ENCODE peak calls at places on chromosomes 13 and 19, in nine cellular contexts. F is CD8-positive, alpha-beta memory T cell; Y is OCI-LY7; G is epithelial cell of prostate; P is H1; X is Panc1; L is CD4-positive, alpha-beta memory T cell; H is adrenal gland; U is AG04450. V is an unnamed sample.

GRCh38 chr19:55766466-55766865 is 2.5 kb upstream of the RFPL4AL1 start:
- DNase-seq in Y (no peak), F (no peak), P (no peak), L (no peak), H (no peak), G (no peak), X (no peak), U (no peak), V (no peak)

GRCh38 chr19:19500975-19501644 is 14.2 kb downstream of the TSSK6 start:
- DNase-seq in U (no peak), G (no peak), L (no peak), H (no peak), P (no peak), Y (no peak), F (no peak), X (no peak), V (no peak)

GRCh38 chr13:94431569-94431968 is 47.9 kb downstream of the DCT start:
- DNase-seq in U (no peak), X (no peak), F (no peak), P (no peak), L (no peak), G (no peak), H (no peak), Y (no peak), V (no peak)

GRCh38 chr13:102276479-102276878 is 125.4 kb downstream of the FGF14 start:
- DNase-seq in L (no peak), Y (no peak), G (no peak), X (no peak), U (no peak), P (no peak), F (no peak), H (no peak), V (no peak)

GRCh38 chr19:18590273-18591272 is 2.0 kb downstream of the REX1BD start:
- DNase-seq in F (no peak), H (peak; percentile 93), P (peak; percentile 93), G (no peak), L (no peak), U (no peak), Y (no peak), X (peak; percentile 75), V (no peak)

GRCh38 chr19:22052644-22053013 is 345 bp downstream of the ZNF257 start:
- DNase-seq in L (no peak), P (no peak), U (no peak), F (no peak), G (no peak), Y (peak; percentile 19), X (no peak), H (no peak), V (no peak)

GRCh38 chr19:15154002-15154612 is 46.7 kb downstream of the NOTCH3 start:
- DNase-seq in X (no peak), Y (peak; percentile 55), H (no peak), G (no peak), F (no peak), L (no peak), U (no peak), P (no peak), V (peak; percentile 74)

GRCh38 chr13:105814219-105814901 is 721.1 kb downstream of the EFNB2 start:
- DNase-seq in P (no peak), U (no peak), G (peak; percentile 97), Y (no peak), L (no peak), X (no peak), F (no peak), H (no peak), V (peak; percentile 52)

GRCh38 chr13:20230913-20231838 is 943 bp downstream of the GJB6 start:
- DNase-seq in X (no peak), G (no peak), H (no peak), P (no peak), Y (no peak), F (no peak), U (no peak), L (peak; percentile 22), V (no peak)

GRCh38 chr13:103299079-103299478 is 232.9 kb upstream of the SLC10A2 start:
- DNase-seq in G (no peak), Y (no peak), X (no peak), L (no peak), P (peak; percentile 23), F (no peak), U (no peak), H (no peak), V (peak; percentile 6)

GRCh38 chr19:13382633-13382938 is 123.7 kb downstream of the CACNA1A start:
- DNase-seq in U (no peak), Y (no peak), F (no peak), X (no peak), G (no peak), H (no peak), P (no peak), L (no peak), V (no peak)

GRCh38 chr19:32351807-32352630 is 6.6 kb downstream of the ZNF507 start:
- DNase-seq in L (no peak), F (no peak), Y (no peak), H (no peak), P (no peak), U (no peak), X (no peak), G (no peak), V (peak; percentile 64)

GRCh38 chr19:351976-352625 is 7.5 kb upstream of the MIER2 start:
- DNase-seq in F (no peak), P (no peak), X (no peak), U (no peak), Y (no peak), L (no peak), H (no peak), G (no peak), V (no peak)

GRCh38 chr19:31127132-31127967 is 221.9 kb downstream of the TSHZ3 start:
- DNase-seq in H (no peak), Y (no peak), P (peak; percentile 21), L (no peak), F (no peak), U (peak; percentile 94), X (peak; percentile 52), G (no peak), V (peak; percentile 6)

GRCh38 chr19:56765107-56765506 is 75.4 kb downstream of the PEG3 start:
- DNase-seq in X (no peak), G (no peak), P (no peak), H (peak; percentile 87), Y (no peak), F (no peak), U (no peak), L (no peak), V (no peak)

GRCh38 chr13:99734013-99734693 is 232.9 kb downstream of the TM9SF2 start:
- DNase-seq in G (no peak), F (no peak), U (no peak), L (no peak), X (no peak), H (no peak), Y (no peak), P (no peak), V (no peak)

GRCh38 chr13:67574320-67575233 is 344.4 kb upstream of the PCDH9 start:
- DNase-seq in L (no peak), X (no peak), H (no peak), F (no peak), P (no peak), U (peak; percentile 33), Y (no peak), G (no peak), V (peak; percentile 51)

GRCh38 chr19:49141352-49141751 is 13.8 kb downstream of the HRC start:
- DNase-seq in Y (no peak), F (no peak), G (no peak), P (no peak), X (no peak), H (no peak), L (no peak), U (no peak), V (no peak)

GRCh38 chr19:56748443-56748842 is 76.9 kb upstream of the ZNF835 start:
- DNase-seq in F (no peak), P (no peak), H (peak; percentile 73), X (no peak), G (no peak), Y (peak; percentile 11), L (no peak), U (no peak), V (peak; percentile 50)

GRCh38 chr13:105220886-105221285 is 1314.6 kb downstream of the EFNB2 start:
- DNase-seq in U (no peak), H (no peak), G (no peak), Y (no peak), P (no peak), F (no peak), L (no peak), X (no peak), V (no peak)

GRCh38 chr13:75760182-75760981 is 124.3 kb downstream of the LMO7 start:
- DNase-seq in P (no peak), Y (no peak), L (peak; percentile 27), G (peak; percentile 76), U (no peak), F (no peak), H (no peak), X (no peak), V (peak; percentile 76)

GRCh38 chr13:97335488-97336134 is 98.4 kb upstream of the RAP2A start:
- DNase-seq in L (no peak), H (no peak), Y (no peak), F (no peak), G (no peak), U (no peak), X (no peak), P (no peak), V (no peak)

GRCh38 chr19:55442372-55443044 is 592 bp downstream of the SHISA7 start:
- DNase-seq in L (no peak), P (no peak), X (no peak), H (no peak), F (no peak), G (no peak), Y (no peak), U (no peak), V (no peak)

GRCh38 chr19:45591638-45592005 is 7.0 kb upstream of the OPA3 start:
- DNase-seq in F (no peak), H (no peak), Y (no peak), L (no peak), U (no peak), X (no peak), G (no peak), P (no peak), V (no peak)
- H3K27ac ChIP-seq in F (no peak overlapping the region), H (peak overlapping the region; percentile 26), Y (no peak overlapping the region), L (no peak overlapping the region), U (no peak overlapping the region), X (no peak overlapping the region), G (no peak overlapping the region), P (no peak overlapping the region), V (no peak overlapping the region)

GRCh38 chr13:74555291-74556001 is 421.2 kb upstream of the KLF12 start:
- DNase-seq in G (no peak), Y (peak; percentile 30), L (no peak), X (no peak), U (no peak), P (no peak), F (no peak), H (no peak), V (no peak)
- H3K27ac ChIP-seq in G (no peak overlapping the region), Y (no peak overlapping the region), L (no peak overlapping the region), X (no peak overlapping the region), U (no peak overlapping the region), P (no peak overlapping the region), F (no peak overlapping the region), H (no peak overlapping the region), V (no peak overlapping the region)

GRCh38 chr13:23898101-23898500 is 799 bp upstream of the C1QTNF9B start:
- DNase-seq in P (no peak), Y (no peak), U (peak; percentile 96), H (no peak), F (no peak), G (no peak), L (no peak), X (no peak), V (no peak)
- H3K27ac ChIP-seq in P (no peak overlapping the region), Y (no peak overlapping the region), U (peak overlapping the region; percentile 87), H (no peak overlapping the region), F (no peak overlapping the region), G (no peak overlapping the region), L (no peak overlapping the region), X (no peak overlapping the region), V (no peak overlapping the region)

GRCh38 chr13:110420626-110421025 is 113.5 kb downstream of the COL4A2 start:
- DNase-seq in X (no peak), L (no peak), Y (no peak), H (peak; percentile 54), P (no peak), G (no peak), F (no peak), U (no peak), V (no peak)
- H3K27ac ChIP-seq in X (no peak overlapping the region), L (no peak overlapping the region), Y (no peak overlapping the region), H (no peak overlapping the region), P (no peak overlapping the region), G (no peak overlapping the region), F (no peak overlapping the region), U (no peak overlapping the region), V (no peak overlapping the region)